ENCODE peak calls at places on chromosomes 3 and 15, in four cellular contexts. J, C, D and W are unnamed samples.

GRCh38 chr15:70440416-70441138 is 322.8 kb downstream of the UACA start:
- DNase-seq in J (no peak), C (no peak), D (no peak), W (no peak)

GRCh38 chr15:33309602-33310276 is 1.0 kb upstream of the RYR3 start:
- DNase-seq in J (no peak), C (no peak), D (peak), W (no peak)

GRCh38 chr3:155744626-155745324 is at the start of gene PLCH1:
- DNase-seq in J (peak), C (peak), D (peak), W (peak)

GRCh38 chr3:32919920-32920319 is 31.5 kb upstream of the CCR4 start:
- DNase-seq in J (no peak), C (no peak), D (no peak), W (no peak)

GRCh38 chr15:74445816-74446763 is 12.3 kb upstream of the SEMA7A start:
- DNase-seq in J (no peak), C (peak), D (no peak), W (no peak)

GRCh38 chr3:128710816-128711433 is 15.1 kb upstream of the RAB7A start:
- DNase-seq in J (no peak), C (no peak), D (no peak), W (no peak)

GRCh38 chr3:170815340-170815739 is 54.7 kb downstream of the RPL22L1 start:
- DNase-seq in J (no peak), C (no peak), D (no peak), W (no peak)

GRCh38 chr3:128074851-128075515 is 22.7 kb downstream of the SEC61A1 start:
- DNase-seq in J (no peak), C (no peak), D (no peak), W (no peak)

GRCh38 chr3:15795563-15796308 is 2.0 kb downstream of the ANKRD28 start:
- DNase-seq in J (no peak), C (peak), D (no peak), W (no peak)

GRCh38 chr15:65323071-65323511 is 18.6 kb downstream of the RNU5B-1 start:
- DNase-seq in J (no peak), C (peak), D (peak), W (no peak)

GRCh38 chr3:99549918-99550603 is 88.3 kb upstream of the COL8A1 start:
- DNase-seq in J (no peak), C (peak), D (no peak), W (no peak)

GRCh38 chr3:14039149-14039548 is 85.5 kb downstream of the CHCHD4 start:
- DNase-seq in J (no peak), C (no peak), D (no peak), W (no peak)

GRCh38 chr3:159620873-159621272 is 367.8 kb upstream of the IL12A start:
- DNase-seq in J (no peak), C (peak), D (no peak), W (no peak)

GRCh38 chr3:36944641-36945270 is at the start of gene TRANK1:
- DNase-seq in J (peak), C (peak), D (peak), W (no peak)

GRCh38 chr3:152961323-152961722 is 126.4 kb downstream of the P2RY1 start:
- DNase-seq in J (no peak), C (peak), D (peak), W (no peak)